ENCODE peak calls at places on chromosomes 16 and 17, in ten cellular contexts. S is transverse colon, K is SK-N-SH, C is ovary, Y is A549, E is tibial nerve, R is GM12878, I is stomach, B is K562, Q is sigmoid colon. J is an unnamed sample.

GRCh38 chr16:49488336-49488735 is 114.7 kb downstream of the C16orf78 start:
- DNase-seq in S (peak), K (no peak), C (no peak), Y (no peak), E (no peak), R (no peak), I (no peak), B (no peak), Q (peak), J (peak)

GRCh38 chr16:20001856-20002707 is 71.6 kb downstream of the GPR139 start:
- DNase-seq in S (peak), K (peak), C (no peak), Y (no peak), E (no peak), R (no peak), I (no peak), B (no peak), Q (no peak), J (no peak)

GRCh38 chr17:39979021-39979660 is 1.5 kb upstream of the PSMD3 start:
- DNase-seq in S (no peak), K (no peak), C (no peak), Y (peak), E (no peak), R (no peak), I (no peak), B (no peak), Q (no peak), J (no peak)

GRCh38 chr16:79171504-79172240 is 428.9 kb downstream of the MAF start:
- DNase-seq in S (no peak), K (peak), C (no peak), Y (no peak), E (no peak), R (no peak), I (no peak), B (no peak), Q (no peak), J (no peak)

GRCh38 chr16:53054670-53055485 is at the start of gene CHD9:
- DNase-seq in S (peak), K (peak), C (peak), Y (peak), E (peak), R (peak), I (peak), B (peak), Q (peak), J (peak)

GRCh38 chr16:28925386-28926228 is 569 bp upstream of the RABEP2 start:
- DNase-seq in S (peak), K (no peak), C (no peak), Y (peak), E (peak), R (no peak), I (peak), B (peak), Q (peak), J (peak)

GRCh38 chr17:81176656-81177055 is 10.6 kb upstream of the AATK start:
- DNase-seq in S (no peak), K (no peak), C (no peak), Y (peak), E (no peak), R (no peak), I (no peak), B (no peak), Q (no peak), J (no peak)

GRCh38 chr16:85759136-85759535 is 8.2 kb upstream of the C16orf74 start:
- DNase-seq in S (no peak), K (no peak), C (no peak), Y (no peak), E (no peak), R (no peak), I (no peak), B (no peak), Q (no peak), J (no peak)

GRCh38 chr16:77945126-77945525 is 77.2 kb upstream of the CLEC3A start:
- DNase-seq in S (no peak), K (no peak), C (no peak), Y (no peak), E (no peak), R (no peak), I (no peak), B (no peak), Q (no peak), J (no peak)

GRCh38 chr16:87685766-87686165 is 80.0 kb downstream of the KLHDC4 start:
- DNase-seq in S (no peak), K (no peak), C (no peak), Y (no peak), E (no peak), R (no peak), I (no peak), B (no peak), Q (no peak), J (no peak)

GRCh38 chr17:35256629-35257028 is 13.8 kb downstream of the SLFN5 start:
- DNase-seq in S (no peak), K (no peak), C (no peak), Y (peak), E (no peak), R (no peak), I (no peak), B (no peak), Q (no peak), J (no peak)

GRCh38 chr16:77499373-77500285 is 64.8 kb upstream of the ADAMTS18 start:
- DNase-seq in S (peak), K (no peak), C (peak), Y (peak), E (peak), R (no peak), I (no peak), B (no peak), Q (peak), J (no peak)

GRCh38 chr16:86723699-86724098 is 145.3 kb downstream of the FOXL1 start:
- DNase-seq in S (no peak), K (no peak), C (no peak), Y (no peak), E (no peak), R (no peak), I (no peak), B (peak), Q (no peak), J (no peak)

GRCh38 chr16:49833055-49833454 is 22.9 kb downstream of the ZNF423 start:
- DNase-seq in S (peak), K (no peak), C (peak), Y (no peak), E (peak), R (no peak), I (no peak), B (no peak), Q (peak), J (no peak)

GRCh38 chr17:41160648-41161047 is at the start of gene KRTAP4-4:
- DNase-seq in S (no peak), K (no peak), C (no peak), Y (no peak), E (no peak), R (no peak), I (no peak), B (no peak), Q (no peak), J (no peak)

GRCh38 chr16:82432261-82432660 is 194.5 kb upstream of the CDH13 start:
- DNase-seq in S (no peak), K (no peak), C (no peak), Y (no peak), E (no peak), R (no peak), I (no peak), B (no peak), Q (no peak), J (no peak)

DNA sequence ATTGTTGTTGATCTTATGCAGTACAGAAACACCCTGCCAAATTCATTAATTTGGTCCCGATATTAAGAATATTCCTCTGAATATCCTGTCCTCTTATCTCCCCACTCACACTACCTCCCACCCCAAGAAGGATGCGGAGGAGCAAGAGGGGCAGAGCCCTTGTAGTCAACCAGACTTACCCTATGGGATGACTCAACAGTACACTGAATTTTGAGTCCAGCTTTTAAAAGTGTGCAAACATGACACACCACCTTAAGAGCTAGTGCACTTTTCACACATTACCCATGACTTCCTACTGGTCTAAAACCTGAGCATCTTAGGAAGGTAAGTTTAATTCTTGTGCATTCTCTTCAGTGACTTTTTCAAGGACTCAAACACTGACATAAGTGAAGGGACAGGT is 9.5 kb downstream of the USP22 start:
- DNase-seq in S (no peak), K (no peak), C (no peak), Y (no peak), E (no peak), R (no peak), I (no peak), B (no peak), Q (no peak), J (no peak)
- H3K27ac ChIP-seq in S (no peak), K (no peak), C (no peak), Y (no peak), E (no peak), R (no peak), I (peak), B (peak), Q (peak), J (no peak)

GRCh38 chr17:77579131-77579530 is 379.4 kb upstream of the TNRC6C start:
- DNase-seq in S (no peak), K (no peak), C (no peak), Y (no peak), E (no peak), R (no peak), I (no peak), B (no peak), Q (no peak), J (peak)

GRCh38 chr17:77580956-77581355 is 377.5 kb upstream of the TNRC6C start:
- DNase-seq in S (no peak), K (no peak), C (no peak), Y (no peak), E (no peak), R (no peak), I (no peak), B (no peak), Q (no peak), J (peak)

GRCh38 chr17:77579717-77580116 is 378.8 kb upstream of the TNRC6C start:
- DNase-seq in S (no peak), K (no peak), C (no peak), Y (no peak), E (no peak), R (no peak), I (no peak), B (no peak), Q (no peak), J (peak)

GRCh38 chr17:77580531-77580930 is 378.0 kb upstream of the TNRC6C start:
- DNase-seq in S (no peak), K (no peak), C (no peak), Y (no peak), E (no peak), R (no peak), I (no peak), B (no peak), Q (no peak), J (peak)

GRCh38 chr17:77581480-77581879 is 377.0 kb upstream of the TNRC6C start:
- DNase-seq in S (no peak), K (no peak), C (no peak), Y (peak), E (no peak), R (no peak), I (no peak), B (no peak), Q (no peak), J (peak)
- TF ChIP-seq EP300 in S (no peak), K (no peak), C (no peak), Y (no peak), E (no peak), R (no peak), I (no peak), B (no peak), Q (no peak), J (no peak)

GRCh38 chr17:2057714-2058520 is 3.0 kb downstream of the HIC1 start:
- DNase-seq in S (no peak), K (no peak), C (peak), Y (no peak), E (no peak), R (no peak), I (no peak), B (no peak), Q (peak), J (no peak)
- TF ChIP-seq CTCF in S (no peak), K (no peak), C (no peak), Y (no peak), E (no peak), R (no peak), I (no peak), B (no peak), Q (no peak), J (no peak)

GRCh38 chr16:89210904-89211515 is 6.5 kb upstream of the ZNF778 start:
- DNase-seq in S (no peak), K (peak), C (no peak), Y (no peak), E (no peak), R (no peak), I (no peak), B (no peak), Q (no peak), J (no peak)
- H3K27ac ChIP-seq in S (no peak), K (no peak), C (no peak), Y (no peak), E (no peak), R (no peak), I (no peak), B (no peak), Q (no peak), J (no peak)

DNA sequence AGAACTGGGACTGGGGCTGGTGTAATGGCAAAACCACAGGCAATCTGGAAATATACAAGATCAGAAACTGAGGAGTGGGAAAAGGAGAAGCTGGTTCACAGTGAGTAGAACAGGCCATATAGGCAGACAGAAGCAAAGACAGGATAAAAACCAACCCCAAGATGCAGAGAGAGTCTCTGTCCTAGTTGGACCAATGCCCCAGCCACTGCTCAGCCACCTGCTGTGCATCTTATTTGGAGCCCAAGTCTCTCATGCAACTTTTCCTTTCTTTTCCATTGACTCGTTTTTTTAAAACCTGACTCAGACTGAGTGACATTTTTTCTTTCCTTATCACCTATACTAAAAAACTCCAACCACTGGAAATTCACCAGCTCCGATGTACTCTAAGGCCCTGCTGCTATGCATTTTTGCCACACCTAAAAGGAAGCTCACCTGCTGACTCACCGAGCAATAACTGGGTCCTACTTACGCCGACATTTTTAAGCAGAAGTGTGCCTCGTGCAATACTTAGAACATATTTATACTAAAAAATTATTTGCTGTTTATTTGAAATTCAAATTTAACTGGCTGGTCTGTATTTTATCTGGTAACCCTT is 100.8 kb upstream of the XYLT1 start:
- DNase-seq in S (no peak), K (no peak), C (no peak), Y (no peak), E (no peak), R (no peak), I (no peak), B (no peak), Q (no peak), J (no peak)
- TF ChIP-seq EP300 in S (no peak), K (no peak), C (no peak), Y (no peak), E (no peak), R (no peak), I (no peak), B (no peak), Q (no peak), J (no peak)

DNA sequence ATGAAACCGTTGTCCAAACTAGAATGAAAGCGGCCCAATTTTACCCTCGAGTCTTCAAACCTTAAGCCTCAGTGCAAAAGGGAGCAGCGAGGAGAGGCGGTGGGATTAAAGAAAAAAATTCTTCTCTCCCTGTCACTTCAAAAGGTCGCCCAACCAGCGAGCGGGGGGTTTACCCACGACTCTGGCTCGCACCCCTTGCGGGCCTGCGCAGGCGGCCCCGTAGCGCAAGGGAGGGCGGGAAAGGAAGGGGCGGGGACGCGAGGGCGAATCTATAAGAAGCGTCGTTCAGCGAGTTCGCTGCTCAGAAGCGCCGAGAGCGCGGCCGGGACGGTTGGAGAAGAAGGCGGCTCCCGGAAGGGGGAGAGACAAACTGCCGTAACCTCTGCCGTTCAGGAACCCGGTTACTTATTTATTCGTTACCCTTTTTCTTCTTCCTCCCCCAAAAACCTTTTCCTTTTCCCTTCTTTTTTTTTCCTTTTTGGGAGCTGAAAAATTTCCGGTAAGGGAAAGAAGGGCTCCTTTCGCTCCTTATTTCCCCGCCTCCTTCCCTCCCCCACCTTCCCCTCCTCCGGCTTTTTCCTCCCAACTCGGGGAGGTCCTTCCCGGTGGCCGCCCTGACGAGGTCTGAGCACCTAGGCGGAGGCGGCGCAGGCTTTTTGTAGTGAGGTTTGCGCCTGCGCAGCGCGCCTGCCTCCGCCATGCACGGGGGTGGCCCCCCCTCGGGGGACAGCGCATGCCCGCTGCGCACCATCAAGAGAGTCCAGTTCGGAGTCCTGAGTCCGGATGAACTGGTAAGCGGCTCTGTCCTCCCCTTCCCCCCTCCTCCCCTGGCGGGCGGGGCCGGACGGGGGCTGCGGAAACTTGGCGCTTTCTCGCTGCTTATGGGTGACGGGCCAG is at the start of gene POLR2A:
- DNase-seq in S (peak), K (peak), C (peak), Y (peak), E (peak), R (peak), I (peak), B (peak), Q (peak), J (peak)
- TF ChIP-seq CTCF in S (no peak), K (no peak), C (no peak), Y (no peak), E (no peak), R (no peak), I (no peak), B (no peak), Q (no peak), J (no peak)

GRCh38 chr16:13630292-13630850 is 289.6 kb upstream of the ERCC4 start:
- DNase-seq in S (no peak), K (no peak), C (no peak), Y (no peak), E (no peak), R (no peak), I (no peak), B (no peak), Q (no peak), J (no peak)

GRCh38 chr16:13633381-13633861 is 286.5 kb upstream of the ERCC4 start:
- DNase-seq in S (no peak), K (no peak), C (no peak), Y (no peak), E (no peak), R (peak), I (no peak), B (no peak), Q (no peak), J (no peak)

GRCh38 chr16:13631213-13631767 is 288.7 kb upstream of the ERCC4 start:
- DNase-seq in S (no peak), K (no peak), C (no peak), Y (no peak), E (no peak), R (no peak), I (no peak), B (no peak), Q (no peak), J (no peak)

GRCh38 chr16:13629704-13630103 is 290.2 kb upstream of the ERCC4 start:
- DNase-seq in S (no peak), K (no peak), C (no peak), Y (no peak), E (no peak), R (no peak), I (no peak), B (no peak), Q (no peak), J (no peak)

DNA sequence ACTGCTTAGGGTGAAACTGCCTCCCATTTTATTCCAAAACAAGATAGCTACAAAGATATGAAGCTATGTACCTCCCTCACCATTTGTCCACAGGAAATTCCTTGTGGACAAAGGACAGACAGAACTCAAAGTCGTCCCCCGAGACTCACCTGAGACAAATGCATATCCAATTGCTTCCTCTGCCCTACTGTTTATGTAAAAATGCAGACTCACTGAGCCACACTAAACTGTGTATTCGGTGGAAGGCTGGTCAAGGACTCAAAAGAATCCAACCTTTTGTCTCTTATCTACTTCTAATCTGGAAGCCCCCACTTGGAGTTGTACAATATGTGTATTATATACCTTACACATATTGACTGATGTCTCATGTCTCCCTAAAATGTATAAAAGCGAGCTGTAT is 288.0 kb upstream of the ERCC4 start:
- DNase-seq in S (no peak), K (no peak), C (no peak), Y (no peak), E (no peak), R (no peak), I (no peak), B (no peak), Q (no peak), J (no peak)
- H3K27ac ChIP-seq in S (no peak), K (no peak), C (no peak), Y (no peak), E (no peak), R (no peak), I (no peak), B (peak), Q (no peak), J (no peak)

GRCh38 chr16:31080035-31080629 is 5.9 kb downstream of the ZNF646 start:
- DNase-seq in S (no peak), K (no peak), C (no peak), Y (no peak), E (no peak), R (no peak), I (no peak), B (no peak), Q (peak), J (no peak)
- TF ChIP-seq EP300 in S (no peak), K (no peak), C (no peak), Y (no peak), E (no peak), R (no peak), I (no peak), B (no peak), Q (no peak), J (no peak)

J was measured in suprapubic skin.